ENCODE peak calls at places on chromosomes 4 and X, in five cellular contexts. E, M, C, Q and R are unnamed samples.

GRCh38 chr4:110515676-110516075 is 39.7 kb downstream of the ENPEP start:
- DNase-seq in E (peak; percentile 17), M (no peak), C (no peak), Q (no peak), R (peak; percentile 64)

GRCh38 chr4:54390670-54391069 is 161.6 kb downstream of the PDGFRA start:
- DNase-seq in E (no peak), M (no peak), C (no peak), Q (no peak), R (no peak)

GRCh38 chr4:36771411-36772153 is 473.0 kb upstream of the NWD2 start:
- DNase-seq in E (no peak), M (no peak), C (no peak), Q (no peak), R (no peak)

GRCh38 chr4:153018031-153018430 is 81.9 kb downstream of the FHDC1 start:
- DNase-seq in E (no peak), M (no peak), C (no peak), Q (no peak), R (no peak)

GRCh38 chr4:17339376-17339775 is 172.5 kb downstream of the QDPR start:
- DNase-seq in E (no peak), M (no peak), C (no peak), Q (no peak), R (no peak)

GRCh38 chr4:110486226-110486625 is 10.3 kb downstream of the ENPEP start:
- DNase-seq in E (no peak), M (no peak), C (no peak), Q (no peak), R (no peak)

GRCh38 chr4:113327513-113327912 is 278.1 kb downstream of the ANK2 start:
- DNase-seq in E (no peak), M (peak; percentile 3), C (no peak), Q (no peak), R (no peak)

GRCh38 chr4:25021206-25021605 is 9.5 kb downstream of the LGI2 start:
- DNase-seq in E (no peak), M (no peak), C (no peak), Q (no peak), R (no peak)

GRCh38 chr4:40227284-40227683 is 30.5 kb downstream of the RHOH start:
- DNase-seq in E (peak; percentile 50), M (peak; percentile 91), C (no peak), Q (no peak), R (no peak)

GRCh38 chrX:24684048-24684447 is 9.7 kb upstream of the POLA1 start:
- DNase-seq in E (no peak), M (no peak), C (no peak), Q (no peak), R (no peak)

GRCh38 chrX:6981718-6982406 is 165.7 kb upstream of the STS start:
- DNase-seq in E (no peak), M (no peak), C (no peak), Q (no peak), R (no peak)

GRCh38 chr4:128295255-128295654 is 7.6 kb upstream of the PGRMC2 start:
- DNase-seq in E (no peak), M (no peak), C (no peak), Q (no peak), R (no peak)

GRCh38 chr4:8818063-8818881 is 53.4 kb downstream of the HMX1 start:
- DNase-seq in E (no peak), M (no peak), C (peak; percentile 10), Q (no peak), R (no peak)

GRCh38 chrX:149120459-149120858 is 384.6 kb downstream of the IDS start:
- DNase-seq in E (no peak), M (no peak), C (no peak), Q (no peak), R (no peak)

GRCh38 chr4:80101086-80101767 is 28.2 kb upstream of the ANTXR2 start:
- DNase-seq in E (no peak), M (no peak), C (no peak), Q (no peak), R (no peak)

GRCh38 chrX:139945075-139945474 is 12.2 kb upstream of the ATP11C start:
- DNase-seq in E (no peak), M (no peak), C (no peak), Q (no peak), R (no peak)

GRCh38 chrX:30283456-30284200 is 25.6 kb downstream of the NR0B1 start:
- DNase-seq in E (no peak), M (no peak), C (no peak), Q (no peak), R (no peak)

GRCh38 chr4:84530871-84531270 is 31.8 kb upstream of the NKX6-1 start:
- DNase-seq in E (no peak), M (no peak), C (no peak), Q (no peak), R (no peak)

GRCh38 chrX:35919536-35920309 is at the start of gene CFAP47:
- DNase-seq in E (no peak), M (peak; percentile 2), C (no peak), Q (no peak), R (peak; percentile 62)

GRCh38 chr4:3681191-3681590 is 85.0 kb upstream of the ADRA2C start:
- DNase-seq in E (no peak), M (no peak), C (no peak), Q (no peak), R (no peak)

GRCh38 chrX:39928704-39929439 is 168.9 kb downstream of the BCOR start:
- DNase-seq in E (no peak), M (no peak), C (no peak), Q (no peak), R (no peak)

GRCh38 chrX:128458888-128459287 is 406.7 kb upstream of the ACTRT1 start:
- DNase-seq in E (no peak), M (no peak), C (no peak), Q (no peak), R (no peak)

GRCh38 chr4:2536193-2537010 is at the start of gene FAM193A:
- DNase-seq in E (peak; percentile 98), M (peak; percentile 100), C (peak; percentile 98), Q (peak; percentile 99), R (peak; percentile 98)

GRCh38 chr4:1356181-1356998 is 9.4 kb downstream of the UVSSA start:
- DNase-seq in E (peak; percentile 55), M (peak; percentile 15), C (peak; percentile 70), Q (no peak), R (peak; percentile 75)

GRCh38 chrX:47078129-47079043 is at the start of gene RGN:
- DNase-seq in E (no peak), M (no peak), C (no peak), Q (no peak), R (peak; percentile 69)

GRCh38 chr4:8690216-8690786 is 97.7 kb downstream of the CPZ start:
- DNase-seq in E (no peak), M (no peak), C (no peak), Q (no peak), R (no peak)